ENCODE peak calls at places on chromosomes 6 and 20, in six cellular contexts. One of them, this sample, is unnamed.

GRCh38 chr6:169162968-169163903 is 90.4 kb downstream of the THBS2 start:
- DNase-seq in ovary: peak; percentile 32
- DNase-seq in body of pancreas: no peak
- DNase-seq in uterus: no peak
- DNase-seq in adrenal gland: peak; percentile 71
- DNase-seq in right lobe of liver: no peak
- DNase-seq in this sample: peak; percentile 66

GRCh38 chr20:3795511-3796468 is at the start of gene CDC25B:
- DNase-seq in ovary: peak; percentile 96
- DNase-seq in body of pancreas: peak; percentile 93
- DNase-seq in uterus: peak; percentile 95
- DNase-seq in adrenal gland: peak; percentile 91
- DNase-seq in right lobe of liver: peak; percentile 94
- DNase-seq in this sample: peak; percentile 93

GRCh38 chr6:85404497-85405174 is 45.2 kb upstream of the NT5E start:
- DNase-seq in ovary: peak; percentile 47
- DNase-seq in body of pancreas: peak; percentile 52
- DNase-seq in uterus: no peak
- DNase-seq in adrenal gland: no peak
- DNase-seq in right lobe of liver: no peak
- DNase-seq in this sample: no peak

GRCh38 chr6:111406200-111406711 is 76.8 kb downstream of the REV3L start:
- DNase-seq in ovary: no peak
- DNase-seq in body of pancreas: peak; percentile 34
- DNase-seq in uterus: no peak
- DNase-seq in adrenal gland: no peak
- DNase-seq in right lobe of liver: no peak
- DNase-seq in this sample: no peak

GRCh38 chr20:50133041-50133440 is 20.1 kb upstream of the UBE2V1 start:
- DNase-seq in ovary: no peak
- DNase-seq in body of pancreas: no peak
- DNase-seq in uterus: no peak
- DNase-seq in adrenal gland: no peak
- DNase-seq in right lobe of liver: no peak
- DNase-seq in this sample: no peak

GRCh38 chr20:63699466-63700198 is 3.2 kb downstream of the TNFRSF6B start:
- DNase-seq in ovary: peak; percentile 64
- DNase-seq in body of pancreas: no peak
- DNase-seq in uterus: peak; percentile 25
- DNase-seq in adrenal gland: peak; percentile 34
- DNase-seq in right lobe of liver: peak; percentile 51
- DNase-seq in this sample: peak; percentile 66

GRCh38 chr20:62330576-62331317 is 27.9 kb downstream of the ADRM1 start:
- DNase-seq in ovary: no peak
- DNase-seq in body of pancreas: no peak
- DNase-seq in uterus: no peak
- DNase-seq in adrenal gland: no peak
- DNase-seq in right lobe of liver: no peak
- DNase-seq in this sample: no peak

GRCh38 chr20:38153011-38153329 is 12.1 kb downstream of the TGM2 start:
- DNase-seq in ovary: no peak
- DNase-seq in body of pancreas: no peak
- DNase-seq in uterus: no peak
- DNase-seq in adrenal gland: no peak
- DNase-seq in right lobe of liver: no peak
- DNase-seq in this sample: no peak

GRCh38 chr6:51535327-51535726 is 552.1 kb downstream of the PKHD1 start:
- DNase-seq in ovary: no peak
- DNase-seq in body of pancreas: no peak
- DNase-seq in uterus: no peak
- DNase-seq in adrenal gland: no peak
- DNase-seq in right lobe of liver: no peak
- DNase-seq in this sample: no peak

GRCh38 chr6:169034523-169035167 is 219.0 kb downstream of the THBS2 start:
- DNase-seq in ovary: no peak
- DNase-seq in body of pancreas: no peak
- DNase-seq in uterus: no peak
- DNase-seq in adrenal gland: no peak
- DNase-seq in right lobe of liver: no peak
- DNase-seq in this sample: no peak

GRCh38 chr6:44676246-44676790 is 288.8 kb downstream of the CDC5L start:
- DNase-seq in ovary: no peak
- DNase-seq in body of pancreas: no peak
- DNase-seq in uterus: no peak
- DNase-seq in adrenal gland: no peak
- DNase-seq in right lobe of liver: no peak
- DNase-seq in this sample: no peak

GRCh38 chr20:40156600-40157307 is 532.3 kb downstream of the MAFB start:
- DNase-seq in ovary: no peak
- DNase-seq in body of pancreas: no peak
- DNase-seq in uterus: no peak
- DNase-seq in adrenal gland: no peak
- DNase-seq in right lobe of liver: no peak
- DNase-seq in this sample: no peak

GRCh38 chr20:51532577-51533191 is 9.8 kb downstream of the NFATC2 start:
- DNase-seq in ovary: no peak
- DNase-seq in body of pancreas: peak; percentile 41
- DNase-seq in uterus: no peak
- DNase-seq in adrenal gland: peak; percentile 22
- DNase-seq in right lobe of liver: no peak
- DNase-seq in this sample: peak; percentile 70

GRCh38 chr6:25984265-25984664 is 21.7 kb downstream of the TRIM38 start:
- DNase-seq in ovary: no peak
- DNase-seq in body of pancreas: no peak
- DNase-seq in uterus: no peak
- DNase-seq in adrenal gland: no peak
- DNase-seq in right lobe of liver: no peak
- DNase-seq in this sample: no peak

GRCh38 chr20:56160956-56161355 is 87.6 kb upstream of the MC3R start:
- DNase-seq in ovary: no peak
- DNase-seq in body of pancreas: no peak
- DNase-seq in uterus: no peak
- DNase-seq in adrenal gland: no peak
- DNase-seq in right lobe of liver: peak; percentile 55
- DNase-seq in this sample: no peak

GRCh38 chr6:25013249-25013648 is 77.5 kb upstream of the RIPOR2 start:
- DNase-seq in ovary: no peak
- DNase-seq in body of pancreas: no peak
- DNase-seq in uterus: no peak
- DNase-seq in adrenal gland: no peak
- DNase-seq in right lobe of liver: no peak
- DNase-seq in this sample: no peak

GRCh38 chr6:47303383-47303782 is 6.3 kb downstream of the TNFRSF21 start:
- DNase-seq in ovary: no peak
- DNase-seq in body of pancreas: no peak
- DNase-seq in uterus: no peak
- DNase-seq in adrenal gland: no peak
- DNase-seq in right lobe of liver: no peak
- DNase-seq in this sample: no peak

GRCh38 chr6:117270960-117271507 is 5.7 kb downstream of the VGLL2 start:
- DNase-seq in ovary: no peak
- DNase-seq in body of pancreas: no peak
- DNase-seq in uterus: no peak
- DNase-seq in adrenal gland: no peak
- DNase-seq in right lobe of liver: no peak
- DNase-seq in this sample: no peak

GRCh38 chr20:38725458-38725958 is 1.2 kb downstream of the SLC32A1 start:
- DNase-seq in ovary: no peak
- DNase-seq in body of pancreas: no peak
- DNase-seq in uterus: no peak
- DNase-seq in adrenal gland: no peak
- DNase-seq in right lobe of liver: no peak
- DNase-seq in this sample: no peak

GRCh38 chr6:147283460-147283859 is 79.2 kb downstream of the STXBP5 start:
- DNase-seq in ovary: no peak
- DNase-seq in body of pancreas: no peak
- DNase-seq in uterus: peak; percentile 22
- DNase-seq in adrenal gland: no peak
- DNase-seq in right lobe of liver: no peak
- DNase-seq in this sample: no peak
- H3K36me3 ChIP-seq in ovary: no peaks in the 10 kb centered on the region
- H3K36me3 ChIP-seq in body of pancreas: peaks cover 4% of the 10 kb centered on the region
- H3K36me3 ChIP-seq in uterus: no peaks in the 10 kb centered on the region
- H3K36me3 ChIP-seq in adrenal gland: no peaks in the 10 kb centered on the region
- H3K36me3 ChIP-seq in right lobe of liver: no peaks in the 10 kb centered on the region
- H3K36me3 ChIP-seq in this sample: peaks cover 16% of the 10 kb centered on the region

DNA sequence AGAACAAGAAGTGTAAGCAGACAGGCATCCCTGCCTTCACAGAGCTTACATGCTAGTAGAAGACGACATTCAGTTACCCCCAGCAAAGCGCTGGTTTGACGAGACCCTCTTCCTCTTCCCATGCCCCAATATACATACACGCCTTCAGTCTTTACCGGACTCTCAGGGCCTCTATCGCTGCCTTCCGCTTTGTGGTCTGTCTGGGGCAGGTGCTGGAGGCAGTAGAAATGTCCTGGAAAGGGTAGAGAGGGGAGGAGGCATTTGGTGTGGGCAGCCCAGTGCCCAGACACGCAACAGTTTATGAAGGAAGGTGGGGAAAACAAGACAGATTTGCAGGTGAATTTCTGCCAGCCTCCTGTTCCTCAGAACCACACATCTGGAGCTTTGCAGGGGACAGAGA is 6.0 kb downstream of the SMPD2 start:
- DNase-seq in ovary: no peak
- DNase-seq in body of pancreas: no peak
- DNase-seq in uterus: no peak
- DNase-seq in adrenal gland: no peak
- DNase-seq in right lobe of liver: no peak
- DNase-seq in this sample: no peak
- H3K4me3 ChIP-seq in ovary: no peak overlapping the region
- H3K4me3 ChIP-seq in body of pancreas: no peak overlapping the region
- H3K4me3 ChIP-seq in uterus: no peak overlapping the region
- H3K4me3 ChIP-seq in adrenal gland: no peak overlapping the region
- H3K4me3 ChIP-seq in right lobe of liver: no peak overlapping the region
- H3K4me3 ChIP-seq in this sample: no peak overlapping the region

GRCh38 chr20:53846640-53847039 is 223.8 kb downstream of the BCAS1 start:
- DNase-seq in ovary: no peak
- DNase-seq in body of pancreas: no peak
- DNase-seq in uterus: no peak
- DNase-seq in adrenal gland: no peak
- DNase-seq in right lobe of liver: no peak
- DNase-seq in this sample: no peak
- TF ChIP-seq POLR2A in ovary: no peak
- TF ChIP-seq POLR2A in body of pancreas: no peak
- TF ChIP-seq POLR2A in uterus: no peak
- TF ChIP-seq POLR2A in adrenal gland: no peak
- TF ChIP-seq POLR2A in right lobe of liver: no peak
- TF ChIP-seq POLR2A in this sample: no peak

GRCh38 chr6:32117461-32117860 is 8.3 kb upstream of the TNXB start:
- DNase-seq in ovary: no peak
- DNase-seq in body of pancreas: no peak
- DNase-seq in uterus: no peak
- DNase-seq in adrenal gland: no peak
- DNase-seq in right lobe of liver: no peak
- DNase-seq in this sample: no peak
- H3K36me3 ChIP-seq in ovary: no peaks in the 10 kb centered on the region
- H3K36me3 ChIP-seq in body of pancreas: peaks cover 29% of the 10 kb centered on the region
- H3K36me3 ChIP-seq in uterus: no peaks in the 10 kb centered on the region
- H3K36me3 ChIP-seq in adrenal gland: no peaks in the 10 kb centered on the region
- H3K36me3 ChIP-seq in right lobe of liver: peaks cover 10% of the 10 kb centered on the region
- H3K36me3 ChIP-seq in this sample: no peaks in the 10 kb centered on the region

DNA sequence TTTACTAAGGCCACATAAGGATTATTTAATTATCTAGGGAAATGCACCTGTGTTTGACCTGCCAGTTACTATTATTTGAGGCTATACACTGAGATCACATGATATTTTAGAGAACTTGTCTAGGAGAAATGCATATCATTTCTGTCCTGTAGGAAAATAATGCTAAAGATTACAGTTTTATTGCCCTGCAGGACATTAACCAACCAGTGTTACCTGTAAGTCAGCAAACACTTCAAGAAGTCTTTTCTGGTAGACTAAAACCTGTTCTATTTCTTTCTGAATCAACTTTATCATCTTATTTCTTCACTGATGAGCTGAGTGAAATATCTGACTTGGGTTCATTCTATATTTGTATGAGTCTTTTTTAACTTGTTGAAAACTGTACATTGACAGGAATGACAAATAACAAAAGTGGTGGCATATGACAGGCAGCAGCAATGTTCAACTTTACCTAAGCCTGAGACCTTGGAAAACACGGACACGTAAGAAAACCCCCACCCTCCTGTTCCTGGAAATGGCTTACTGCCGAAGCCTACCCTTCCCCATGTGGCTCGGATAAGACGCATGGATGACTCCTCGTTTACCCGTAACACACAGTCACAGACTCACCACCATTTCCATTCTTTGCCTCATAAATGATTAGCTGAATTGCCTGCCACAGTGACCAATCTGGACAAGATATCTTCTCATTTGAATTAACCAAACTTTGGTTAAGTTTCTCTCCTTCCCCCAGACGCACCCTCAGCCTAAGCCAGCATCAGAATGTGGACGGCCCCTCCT is 118.0 kb upstream of the CD93 start:
- DNase-seq in ovary: no peak
- DNase-seq in body of pancreas: no peak
- DNase-seq in uterus: no peak
- DNase-seq in adrenal gland: no peak
- DNase-seq in right lobe of liver: no peak
- DNase-seq in this sample: no peak
- H3K4me3 ChIP-seq in ovary: no peak overlapping the region
- H3K4me3 ChIP-seq in body of pancreas: no peak overlapping the region
- H3K4me3 ChIP-seq in uterus: no peak overlapping the region
- H3K4me3 ChIP-seq in adrenal gland: no peak overlapping the region
- H3K4me3 ChIP-seq in right lobe of liver: no peak overlapping the region
- H3K4me3 ChIP-seq in this sample: no peak overlapping the region

DNA sequence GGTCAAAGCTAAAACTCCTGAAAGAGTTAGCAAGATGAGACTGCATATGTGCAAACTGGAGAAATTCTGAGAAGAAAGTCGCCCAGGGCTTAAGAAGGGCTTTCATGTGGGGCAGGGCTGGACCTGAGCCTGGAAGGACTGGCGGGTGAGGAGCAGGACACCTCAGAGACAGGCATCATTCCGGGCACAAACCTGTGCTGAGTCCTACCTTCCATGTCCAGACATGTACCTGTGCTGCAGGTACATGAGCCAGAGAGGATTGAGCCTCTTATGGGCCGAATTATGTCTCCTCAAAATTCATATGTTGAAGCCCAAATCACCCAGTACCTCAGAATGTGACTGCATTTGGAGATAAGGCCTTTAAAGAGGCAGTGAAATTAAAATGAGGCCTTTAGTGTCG is 171.0 kb downstream of the QRSL1 start:
- DNase-seq in ovary: no peak
- DNase-seq in body of pancreas: no peak
- DNase-seq in uterus: no peak
- DNase-seq in adrenal gland: no peak
- DNase-seq in right lobe of liver: no peak
- DNase-seq in this sample: no peak
- TF ChIP-seq POLR2A in ovary: no peak
- TF ChIP-seq POLR2A in body of pancreas: no peak
- TF ChIP-seq POLR2A in uterus: no peak
- TF ChIP-seq POLR2A in adrenal gland: no peak
- TF ChIP-seq POLR2A in right lobe of liver: no peak
- TF ChIP-seq POLR2A in this sample: no peak

This sample was measured in heart left ventricle.